ENCODE peak calls at places on chromosomes 3 and 15, in eight cellular contexts. D is ovary, S is fibroblast of pulmonary artery, E is HCT116, N is lower leg skin, B is K562, H is heart right ventricle, C is psoas muscle. K is an unnamed sample.

GRCh38 chr3:188890572-188891270 is 281.1 kb upstream of the TPRG1 start:
- DNase-seq in D (no peak), B (no peak), H (no peak), E (no peak), S (peak), C (no peak), N (no peak), K (no peak)

GRCh38 chr3:8610961-8611360 is 33.6 kb downstream of the SSUH2 start:
- DNase-seq in D (no peak), S (no peak), H (no peak), C (no peak), N (peak), B (no peak), E (no peak), K (no peak)

GRCh38 chr15:50939911-50940310 is 31.4 kb downstream of the AP4E1 start:
- DNase-seq in E (no peak), B (no peak), H (no peak), S (peak), C (no peak), N (no peak), D (no peak), K (no peak)

GRCh38 chr3:191356586-191357439 is 26.5 kb upstream of the UTS2B start:
- DNase-seq in N (peak), E (peak), C (peak), H (no peak), B (no peak), D (peak), S (peak), K (no peak)

GRCh38 chr3:31105438-31106077 is 211.1 kb upstream of the GADL1 start:
- DNase-seq in E (no peak), B (no peak), S (peak), H (no peak), C (no peak), N (no peak), D (no peak), K (no peak)

GRCh38 chr3:11591401-11592266 is 52.1 kb downstream of the VGLL4 start:
- DNase-seq in B (no peak), C (no peak), H (peak), S (peak), E (peak), D (peak), N (no peak), K (no peak)

GRCh38 chr15:64249842-64250575 is 87.2 kb upstream of the PPIB start:
- DNase-seq in H (no peak), S (no peak), C (no peak), D (no peak), B (no peak), N (no peak), E (no peak), K (no peak)

GRCh38 chr3:89699771-89700170 is 592.4 kb downstream of the EPHA3 start:
- DNase-seq in N (no peak), S (no peak), C (no peak), D (no peak), H (no peak), B (no peak), E (no peak), K (no peak)

GRCh38 chr3:187296058-187296457 is 4.5 kb upstream of the MASP1 start:
- DNase-seq in N (no peak), D (no peak), E (no peak), B (no peak), C (no peak), H (no peak), S (no peak), K (no peak)

GRCh38 chr15:76903251-76903681 is 1.9 kb downstream of the SCAPER start:
- DNase-seq in D (no peak), S (peak), C (no peak), B (no peak), E (peak), H (no peak), N (no peak), K (no peak)

GRCh38 chr3:166367947-166368533 is 530.8 kb upstream of the BCHE start:
- DNase-seq in E (no peak), H (no peak), D (no peak), S (no peak), N (no peak), B (no peak), C (no peak), K (no peak)

GRCh38 chr15:37107754-37108724 is 7.7 kb upstream of the MEIS2 start:
- DNase-seq in D (no peak), H (no peak), N (no peak), B (no peak), C (no peak), S (no peak), E (no peak), K (no peak)

GRCh38 chr15:68735610-68736009 is 85.1 kb downstream of the ANP32A start:
- DNase-seq in E (no peak), S (no peak), H (no peak), C (no peak), B (no peak), N (no peak), D (no peak), K (no peak)

GRCh38 chr3:172203522-172204258 is 164.3 kb downstream of the FNDC3B start:
- DNase-seq in D (no peak), E (no peak), N (no peak), B (no peak), C (no peak), H (no peak), S (no peak), K (no peak)

GRCh38 chr15:63986751-63987341 is 59.4 kb downstream of the DAPK2 start:
- DNase-seq in C (no peak), N (no peak), B (no peak), D (no peak), E (no peak), H (no peak), S (no peak), K (no peak)

GRCh38 chr15:90539789-90540188 is 10.1 kb downstream of the CRTC3 start:
- DNase-seq in D (no peak), H (no peak), N (no peak), S (no peak), B (no peak), C (no peak), E (no peak), K (no peak)

GRCh38 chr3:24389108-24390090 is 105.3 kb downstream of the THRB start:
- DNase-seq in B (no peak), H (no peak), N (no peak), C (no peak), S (no peak), D (no peak), E (no peak), K (no peak)

GRCh38 chr15:50562735-50563640 is 16.5 kb upstream of the USP50 start:
- DNase-seq in B (no peak), E (no peak), C (no peak), N (no peak), H (no peak), S (peak), D (no peak), K (no peak)

GRCh38 chr15:100601628-100602063 is 338 bp downstream of the LINS1 start:
- DNase-seq in C (no peak), H (no peak), B (no peak), N (no peak), S (no peak), E (no peak), D (no peak), K (no peak)

GRCh38 chr15:32717290-32718081 is at the start of gene GREM1:
- DNase-seq in N (no peak), C (peak), E (no peak), H (no peak), B (no peak), S (no peak), D (no peak), K (peak)

GRCh38 chr15:75751901-75752300 is 39.3 kb upstream of the CSPG4 start:
- DNase-seq in N (peak), C (no peak), B (no peak), H (no peak), S (no peak), E (no peak), D (no peak), K (no peak)

GRCh38 chr15:92818658-92819311 is 81.3 kb upstream of the CHD2 start:
- DNase-seq in E (no peak), C (no peak), D (no peak), H (no peak), B (no peak), N (no peak), S (no peak), K (no peak)

GRCh38 chr15:78177447-78177873 is 28.3 kb downstream of the IDH3A start:
- DNase-seq in D (no peak), C (no peak), E (peak), H (peak), N (peak), S (peak), B (peak), K (peak)

GRCh38 chr15:63236272-63236671 is 41.1 kb upstream of the APH1B start:
- DNase-seq in S (peak), B (no peak), C (no peak), N (no peak), D (no peak), H (no peak), E (no peak), K (no peak)

GRCh38 chr15:73959012-73959581 is 32.8 kb downstream of the LOXL1 start:
- DNase-seq in S (no peak), B (no peak), E (no peak), C (no peak), N (peak), D (peak), H (no peak), K (no peak)

GRCh38 chr3:72887723-72888545 is at the start of gene GXYLT2:
- DNase-seq in E (no peak), D (peak), C (peak), H (peak), N (peak), B (peak), S (peak), K (peak)

GRCh38 chr3:124966557-124967480 is 32.3 kb upstream of the MUC13 start:
- DNase-seq in E (no peak), S (no peak), C (no peak), N (no peak), B (no peak), H (no peak), D (no peak), K (no peak)
- TF ChIP-seq CTCF in E (no peak), S (no peak), C (no peak), N (no peak), B (no peak), H (no peak), D (no peak), K (no peak)

DNA sequence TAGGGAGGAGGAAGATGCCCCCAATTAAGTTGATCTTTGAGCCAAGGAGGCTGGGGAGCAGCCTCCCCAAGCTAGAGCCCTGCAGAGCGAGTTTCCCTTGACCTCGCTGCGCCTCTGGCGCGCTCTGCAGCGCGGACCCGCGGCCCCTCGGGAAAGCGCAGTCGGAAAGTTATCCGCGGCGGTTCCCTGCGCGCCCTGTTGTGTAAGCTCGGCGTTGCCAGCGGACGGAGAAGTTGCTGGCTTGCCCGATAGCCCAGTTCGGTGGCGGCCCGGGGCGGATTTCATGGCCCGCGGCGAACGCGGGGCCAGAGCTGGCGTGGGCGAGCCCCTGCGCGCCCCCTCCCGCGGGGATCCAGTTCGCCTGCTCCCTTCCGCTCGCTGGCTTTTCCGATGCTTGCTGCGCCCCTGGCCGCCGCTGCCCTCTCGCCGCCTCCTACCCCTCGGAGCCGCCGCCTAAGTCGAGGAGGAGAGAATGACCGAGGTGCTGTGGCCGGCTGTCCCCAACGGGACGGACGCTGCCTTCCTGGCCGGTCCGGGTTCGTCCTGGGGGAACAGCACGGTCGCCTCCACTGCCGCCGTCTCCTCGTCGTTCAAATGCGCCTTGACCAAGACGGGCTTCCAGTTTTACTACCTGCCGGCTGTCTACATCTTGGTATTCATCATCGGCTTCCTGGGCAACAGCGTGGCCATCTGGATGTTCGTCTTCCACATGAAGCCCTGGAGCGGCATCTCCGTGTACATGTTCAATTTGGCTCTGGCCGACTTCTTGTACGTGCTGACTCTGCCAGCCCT is 576 bp downstream of the P2RY1 start:
- DNase-seq in S (peak), C (peak), N (peak), E (no peak), B (peak), D (peak), H (peak), K (peak)
- TF ChIP-seq CTCF in S (peak), C (peak), N (no peak), E (peak), B (peak), D (peak), H (no peak), K (no peak)

DNA sequence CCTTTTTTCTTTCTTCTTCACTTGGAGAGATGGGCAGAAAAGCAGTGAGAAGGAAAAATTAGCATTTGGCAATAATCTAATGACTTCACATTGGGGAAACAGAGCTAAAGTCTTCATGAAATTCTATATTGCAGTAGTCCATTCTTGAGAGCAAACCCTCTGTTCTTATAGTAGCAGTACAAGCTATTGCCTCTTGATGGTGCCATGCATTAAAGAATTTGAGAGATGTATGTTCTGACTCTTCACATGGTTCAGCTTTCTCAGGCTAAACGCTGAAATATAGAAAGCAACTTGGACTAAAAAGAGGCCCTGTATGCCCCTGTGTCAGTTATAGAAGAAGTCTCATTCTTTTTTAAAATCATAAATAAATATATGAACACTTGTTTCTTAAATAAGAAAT is 36.0 kb downstream of the PHLDB2 start:
- DNase-seq in E (peak), C (no peak), S (peak), B (no peak), D (no peak), N (no peak), H (no peak), K (no peak)
- TF ChIP-seq CTCF in E (peak), C (peak), S (peak), B (peak), D (no peak), N (no peak), H (peak), K (no peak)

DNA sequence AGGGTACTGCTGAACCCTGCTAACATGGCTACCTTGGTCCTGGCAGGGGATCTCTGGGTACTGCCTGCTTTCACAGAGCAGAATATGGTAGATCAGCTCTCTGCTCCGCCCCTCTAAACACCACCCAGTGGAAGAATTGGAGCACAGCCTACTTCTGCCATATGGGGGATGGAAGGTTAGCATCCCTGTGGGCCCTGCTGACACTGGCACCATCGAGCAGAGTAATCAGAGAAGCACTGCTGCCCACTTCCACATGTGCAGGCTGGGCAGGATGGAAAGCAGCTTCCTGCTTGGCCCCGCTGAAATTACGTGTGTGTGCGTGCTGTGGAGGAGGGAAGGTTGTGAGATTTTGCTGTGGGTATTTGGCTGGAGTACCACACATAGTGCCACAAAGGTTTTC is 24.8 kb downstream of the CCR1 start:
- DNase-seq in C (no peak), S (no peak), B (no peak), E (no peak), N (no peak), D (no peak), H (no peak), K (no peak)
- TF ChIP-seq CTCF in C (no peak), S (no peak), B (no peak), E (no peak), N (no peak), D (no peak), H (no peak), K (no peak)

DNA sequence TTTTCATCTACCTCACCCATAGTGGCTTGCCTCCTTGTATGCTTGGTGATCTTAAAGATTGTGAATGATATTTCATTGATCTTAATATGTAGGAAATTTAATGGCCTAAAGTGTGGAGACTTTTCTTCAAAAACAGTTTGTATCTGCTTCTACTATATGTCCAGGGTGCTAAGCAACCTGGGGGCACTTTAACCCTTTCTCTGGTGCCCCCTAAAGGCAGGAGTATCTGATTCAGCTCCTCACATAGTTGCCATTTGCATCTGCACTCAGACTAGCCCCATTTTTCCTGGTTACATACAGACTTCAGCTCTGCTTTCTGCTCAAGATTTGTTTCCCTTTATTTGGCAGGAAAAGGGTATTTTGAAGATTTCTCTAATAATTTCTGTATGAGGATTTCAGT is 5.2 kb upstream of the PFN2 start:
- DNase-seq in B (no peak), N (no peak), C (no peak), E (no peak), D (no peak), S (no peak), H (no peak), K (no peak)
- TF ChIP-seq CTCF in B (peak), N (no peak), C (no peak), E (peak), D (no peak), S (no peak), H (no peak), K (no peak)

DNA sequence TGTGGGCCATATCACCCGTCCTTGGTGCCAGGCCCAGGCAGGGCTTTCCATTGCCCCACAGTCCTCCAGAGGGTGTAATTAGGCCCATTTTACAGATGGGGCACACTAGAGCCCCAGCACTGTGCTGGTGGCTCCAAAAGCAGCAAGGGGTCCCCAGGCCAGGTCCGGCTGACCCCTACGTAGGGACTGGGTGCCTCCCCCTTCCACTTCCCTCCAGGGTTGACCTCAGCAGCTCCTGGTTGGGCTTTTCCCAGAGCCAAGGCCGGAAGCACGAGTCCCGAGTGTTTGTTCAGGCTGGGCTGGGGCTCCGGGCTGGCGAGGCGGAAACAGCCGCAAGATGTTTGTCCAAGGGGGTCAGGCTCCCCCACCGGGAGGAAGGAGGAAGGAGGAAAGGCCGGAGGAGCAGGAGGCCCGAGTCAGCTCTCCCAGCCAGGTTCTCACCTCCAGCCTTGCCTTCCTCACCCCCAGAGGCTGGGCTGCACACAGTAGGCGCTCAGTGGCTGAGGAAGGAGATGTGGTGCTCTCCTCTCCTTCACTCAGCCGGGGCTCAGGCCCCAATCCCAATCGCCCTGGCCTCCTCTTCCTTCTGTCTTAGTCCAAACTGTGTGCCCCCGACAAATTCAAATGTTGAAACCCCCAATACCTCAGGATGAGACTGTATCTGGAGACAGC is 17.1 kb upstream of the PLXND1 start:
- DNase-seq in E (no peak), N (peak), B (no peak), H (peak), C (peak), D (peak), S (peak), K (peak)
- TF ChIP-seq CTCF in E (no peak), N (no peak), B (no peak), H (no peak), C (no peak), D (no peak), S (no peak), K (no peak)

GRCh38 chr3:58249358-58250092 is 11.9 kb downstream of the ABHD6 start:
- DNase-seq in N (no peak), D (no peak), C (no peak), H (no peak), B (no peak), S (peak), E (no peak), K (no peak)
- TF ChIP-seq CTCF in N (no peak), D (no peak), C (no peak), H (no peak), B (peak), S (peak), E (peak), K (no peak)

K was measured in endothelial cell.